ENCODE peak calls at places on chromosomes 12 and 14, in nine cellular contexts. One of them, this sample, is unnamed.

GRCh38 chr14:99267871-99268775 is 3.9 kb downstream of the BCL11B start:
- DNase-seq in adrenal gland: no peak
- DNase-seq in bronchial epithelial cell: no peak
- DNase-seq in AG04449: no peak
- DNase-seq in brain microvascular endothelial cell: no peak
- DNase-seq in astrocyte of the spinal cord: no peak
- DNase-seq in mesothelial cell of epicardium: no peak
- DNase-seq in cardiac fibroblast: no peak
- DNase-seq in upper lobe of right lung: no peak
- DNase-seq in this sample: no peak

GRCh38 chr12:94145231-94145979 is 3.0 kb upstream of the PLXNC1 start:
- DNase-seq in upper lobe of right lung: no peak
- DNase-seq in brain microvascular endothelial cell: peak
- DNase-seq in cardiac fibroblast: peak
- DNase-seq in adrenal gland: no peak
- DNase-seq in bronchial epithelial cell: peak
- DNase-seq in astrocyte of the spinal cord: peak
- DNase-seq in AG04449: no peak
- DNase-seq in mesothelial cell of epicardium: no peak
- DNase-seq in this sample: peak

GRCh38 chr14:78005325-78005724 is 164.8 kb upstream of the NRXN3 start:
- DNase-seq in upper lobe of right lung: no peak
- DNase-seq in mesothelial cell of epicardium: no peak
- DNase-seq in adrenal gland: no peak
- DNase-seq in astrocyte of the spinal cord: peak
- DNase-seq in AG04449: no peak
- DNase-seq in brain microvascular endothelial cell: peak
- DNase-seq in bronchial epithelial cell: peak
- DNase-seq in cardiac fibroblast: peak
- DNase-seq in this sample: peak

GRCh38 chr12:132474237-132474741 is 15.7 kb upstream of the FBRSL1 start:
- DNase-seq in adrenal gland: no peak
- DNase-seq in mesothelial cell of epicardium: no peak
- DNase-seq in upper lobe of right lung: no peak
- DNase-seq in cardiac fibroblast: no peak
- DNase-seq in astrocyte of the spinal cord: no peak
- DNase-seq in bronchial epithelial cell: no peak
- DNase-seq in AG04449: no peak
- DNase-seq in brain microvascular endothelial cell: no peak
- DNase-seq in this sample: no peak

GRCh38 chr12:67456281-67456918 is 187.2 kb downstream of the CAND1 start:
- DNase-seq in brain microvascular endothelial cell: peak
- DNase-seq in AG04449: peak
- DNase-seq in mesothelial cell of epicardium: no peak
- DNase-seq in adrenal gland: peak
- DNase-seq in astrocyte of the spinal cord: peak
- DNase-seq in upper lobe of right lung: no peak
- DNase-seq in cardiac fibroblast: peak
- DNase-seq in bronchial epithelial cell: peak
- DNase-seq in this sample: peak

GRCh38 chr12:108112815-108113556 is 16.1 kb upstream of the WSCD2 start:
- DNase-seq in upper lobe of right lung: no peak
- DNase-seq in adrenal gland: no peak
- DNase-seq in cardiac fibroblast: no peak
- DNase-seq in astrocyte of the spinal cord: no peak
- DNase-seq in brain microvascular endothelial cell: no peak
- DNase-seq in mesothelial cell of epicardium: no peak
- DNase-seq in bronchial epithelial cell: no peak
- DNase-seq in AG04449: no peak
- DNase-seq in this sample: no peak

GRCh38 chr12:123850246-123851134 is 88.4 kb downstream of the DNAH10 start:
- DNase-seq in bronchial epithelial cell: no peak
- DNase-seq in adrenal gland: no peak
- DNase-seq in AG04449: no peak
- DNase-seq in upper lobe of right lung: no peak
- DNase-seq in astrocyte of the spinal cord: no peak
- DNase-seq in mesothelial cell of epicardium: no peak
- DNase-seq in cardiac fibroblast: no peak
- DNase-seq in brain microvascular endothelial cell: no peak
- DNase-seq in this sample: no peak

GRCh38 chr12:40222247-40222646 is 2.5 kb upstream of the LRRK2 start:
- DNase-seq in AG04449: no peak
- DNase-seq in bronchial epithelial cell: no peak
- DNase-seq in astrocyte of the spinal cord: peak
- DNase-seq in cardiac fibroblast: no peak
- DNase-seq in adrenal gland: no peak
- DNase-seq in upper lobe of right lung: no peak
- DNase-seq in mesothelial cell of epicardium: no peak
- DNase-seq in brain microvascular endothelial cell: no peak
- DNase-seq in this sample: no peak

GRCh38 chr12:21971344-21971743 is 30.1 kb upstream of the ABCC9 start:
- DNase-seq in AG04449: no peak
- DNase-seq in upper lobe of right lung: no peak
- DNase-seq in astrocyte of the spinal cord: no peak
- DNase-seq in brain microvascular endothelial cell: no peak
- DNase-seq in adrenal gland: no peak
- DNase-seq in cardiac fibroblast: no peak
- DNase-seq in mesothelial cell of epicardium: no peak
- DNase-seq in bronchial epithelial cell: no peak
- DNase-seq in this sample: no peak

GRCh38 chr12:76085159-76085868 is 829 bp upstream of the NAP1L1 start:
- DNase-seq in cardiac fibroblast: peak
- DNase-seq in AG04449: no peak
- DNase-seq in bronchial epithelial cell: peak
- DNase-seq in mesothelial cell of epicardium: no peak
- DNase-seq in astrocyte of the spinal cord: peak
- DNase-seq in adrenal gland: peak
- DNase-seq in upper lobe of right lung: no peak
- DNase-seq in brain microvascular endothelial cell: peak
- DNase-seq in this sample: no peak

GRCh38 chr14:23669441-23669840 is 33.3 kb downstream of the DHRS2 start:
- DNase-seq in astrocyte of the spinal cord: no peak
- DNase-seq in upper lobe of right lung: no peak
- DNase-seq in adrenal gland: no peak
- DNase-seq in AG04449: no peak
- DNase-seq in mesothelial cell of epicardium: no peak
- DNase-seq in cardiac fibroblast: no peak
- DNase-seq in bronchial epithelial cell: peak
- DNase-seq in brain microvascular endothelial cell: no peak
- DNase-seq in this sample: no peak

GRCh38 chr12:119681139-119681538 is 13.2 kb downstream of the PRKAB1 start:
- DNase-seq in brain microvascular endothelial cell: no peak
- DNase-seq in cardiac fibroblast: no peak
- DNase-seq in adrenal gland: no peak
- DNase-seq in AG04449: no peak
- DNase-seq in astrocyte of the spinal cord: no peak
- DNase-seq in mesothelial cell of epicardium: no peak
- DNase-seq in bronchial epithelial cell: no peak
- DNase-seq in upper lobe of right lung: no peak
- DNase-seq in this sample: no peak

GRCh38 chr14:51302319-51303030 is 62.4 kb downstream of the TMX1 start:
- DNase-seq in mesothelial cell of epicardium: no peak
- DNase-seq in upper lobe of right lung: no peak
- DNase-seq in brain microvascular endothelial cell: no peak
- DNase-seq in cardiac fibroblast: peak
- DNase-seq in adrenal gland: no peak
- DNase-seq in AG04449: no peak
- DNase-seq in astrocyte of the spinal cord: peak
- DNase-seq in bronchial epithelial cell: no peak
- DNase-seq in this sample: no peak

GRCh38 chr12:27243006-27243405 is 1.1 kb upstream of the STK38L start:
- DNase-seq in AG04449: no peak
- DNase-seq in bronchial epithelial cell: no peak
- DNase-seq in astrocyte of the spinal cord: no peak
- DNase-seq in adrenal gland: no peak
- DNase-seq in mesothelial cell of epicardium: no peak
- DNase-seq in upper lobe of right lung: no peak
- DNase-seq in cardiac fibroblast: no peak
- DNase-seq in brain microvascular endothelial cell: no peak
- DNase-seq in this sample: no peak

GRCh38 chr12:97837401-97837800 is 374.8 kb downstream of the RMST start:
- DNase-seq in bronchial epithelial cell: peak
- DNase-seq in brain microvascular endothelial cell: no peak
- DNase-seq in adrenal gland: no peak
- DNase-seq in AG04449: no peak
- DNase-seq in upper lobe of right lung: no peak
- DNase-seq in astrocyte of the spinal cord: peak
- DNase-seq in mesothelial cell of epicardium: no peak
- DNase-seq in cardiac fibroblast: peak
- DNase-seq in this sample: peak

GRCh38 chr12:38160318-38161122 is 156.1 kb upstream of the ALG10B start:
- DNase-seq in bronchial epithelial cell: no peak
- DNase-seq in upper lobe of right lung: peak
- DNase-seq in brain microvascular endothelial cell: no peak
- DNase-seq in mesothelial cell of epicardium: no peak
- DNase-seq in astrocyte of the spinal cord: no peak
- DNase-seq in AG04449: no peak
- DNase-seq in cardiac fibroblast: no peak
- DNase-seq in adrenal gland: no peak
- DNase-seq in this sample: no peak

GRCh38 chr12:117680311-117680710 is 288.5 kb downstream of the KSR2 start:
- DNase-seq in upper lobe of right lung: no peak
- DNase-seq in brain microvascular endothelial cell: no peak
- DNase-seq in astrocyte of the spinal cord: peak
- DNase-seq in cardiac fibroblast: no peak
- DNase-seq in adrenal gland: no peak
- DNase-seq in mesothelial cell of epicardium: no peak
- DNase-seq in bronchial epithelial cell: no peak
- DNase-seq in AG04449: no peak
- DNase-seq in this sample: no peak

GRCh38 chr12:67760586-67761275 is 112.2 kb downstream of the DYRK2 start:
- DNase-seq in cardiac fibroblast: peak
- DNase-seq in bronchial epithelial cell: no peak
- DNase-seq in AG04449: no peak
- DNase-seq in astrocyte of the spinal cord: no peak
- DNase-seq in upper lobe of right lung: no peak
- DNase-seq in adrenal gland: no peak
- DNase-seq in mesothelial cell of epicardium: no peak
- DNase-seq in brain microvascular endothelial cell: no peak
- DNase-seq in this sample: no peak

GRCh38 chr12:9349888-9350885 is 142.0 kb upstream of the PZP start:
- DNase-seq in upper lobe of right lung: no peak
- DNase-seq in adrenal gland: no peak
- DNase-seq in mesothelial cell of epicardium: no peak
- DNase-seq in AG04449: no peak
- DNase-seq in astrocyte of the spinal cord: peak
- DNase-seq in cardiac fibroblast: no peak
- DNase-seq in bronchial epithelial cell: peak
- DNase-seq in brain microvascular endothelial cell: no peak
- DNase-seq in this sample: no peak

GRCh38 chr14:68947802-68948201 is 31.3 kb downstream of the ACTN1 start:
- DNase-seq in brain microvascular endothelial cell: peak
- DNase-seq in adrenal gland: peak
- DNase-seq in upper lobe of right lung: no peak
- DNase-seq in bronchial epithelial cell: no peak
- DNase-seq in mesothelial cell of epicardium: no peak
- DNase-seq in cardiac fibroblast: peak
- DNase-seq in AG04449: no peak
- DNase-seq in astrocyte of the spinal cord: no peak
- DNase-seq in this sample: no peak

DNA sequence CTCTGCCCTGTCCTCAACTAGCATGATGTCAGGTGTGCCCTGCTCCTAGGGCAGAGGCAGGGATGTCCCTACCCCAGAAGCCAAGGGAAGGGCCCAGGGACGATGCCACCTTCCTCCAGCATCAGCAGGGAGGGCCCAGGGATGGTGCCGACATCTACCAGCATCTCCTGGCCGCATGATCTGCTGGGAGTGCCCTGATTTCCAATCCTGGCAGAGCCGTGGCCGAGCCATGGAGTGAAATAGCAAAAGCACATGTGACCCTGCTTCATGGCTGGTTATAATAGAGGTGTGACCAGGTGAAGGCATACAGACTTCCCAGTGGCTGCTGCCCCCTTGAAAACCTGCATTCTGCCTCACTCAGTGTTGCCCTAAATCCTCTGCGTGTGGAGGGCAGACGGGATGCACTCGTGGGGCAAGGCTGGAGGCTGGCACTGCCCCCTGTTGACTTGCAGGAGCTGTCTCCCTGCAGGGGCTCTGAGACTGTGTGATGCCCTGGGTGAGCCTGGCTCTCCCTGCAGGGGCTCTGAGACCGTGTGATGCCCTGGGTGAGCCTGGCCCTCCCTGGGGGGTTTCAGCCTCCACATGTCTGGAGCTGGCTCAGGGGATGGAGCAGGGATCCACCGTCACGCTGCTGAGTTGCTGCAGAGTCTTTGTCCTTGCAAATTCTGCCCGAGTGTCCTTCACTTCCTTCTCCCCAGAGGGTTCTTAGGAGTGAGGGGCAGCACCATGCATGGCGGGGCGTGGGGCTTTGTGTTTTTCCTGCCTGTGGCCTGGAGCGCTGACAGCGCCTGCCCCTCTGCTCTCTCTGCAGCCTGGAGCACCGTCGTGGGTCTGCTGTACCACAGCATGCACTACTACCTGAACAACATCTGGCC is 51.7 kb downstream of the ADGRD1 start:
- DNase-seq in cardiac fibroblast: no peak
- DNase-seq in upper lobe of right lung: no peak
- DNase-seq in mesothelial cell of epicardium: no peak
- DNase-seq in brain microvascular endothelial cell: no peak
- DNase-seq in adrenal gland: no peak
- DNase-seq in astrocyte of the spinal cord: no peak
- DNase-seq in AG04449: no peak
- DNase-seq in bronchial epithelial cell: no peak
- DNase-seq in this sample: no peak
- TF ChIP-seq CTCF in cardiac fibroblast: no peak
- TF ChIP-seq CTCF in upper lobe of right lung: no peak
- TF ChIP-seq CTCF in mesothelial cell of epicardium: no peak
- TF ChIP-seq CTCF in brain microvascular endothelial cell: no peak
- TF ChIP-seq CTCF in adrenal gland: no peak
- TF ChIP-seq CTCF in astrocyte of the spinal cord: no peak
- TF ChIP-seq CTCF in AG04449: no peak
- TF ChIP-seq CTCF in bronchial epithelial cell: no peak
- TF ChIP-seq CTCF in this sample: no peak

GRCh38 chr12:55829967-55830600 is 697 bp upstream of the DNAJC14 start:
- DNase-seq in AG04449: no peak
- DNase-seq in brain microvascular endothelial cell: no peak
- DNase-seq in mesothelial cell of epicardium: no peak
- DNase-seq in upper lobe of right lung: peak
- DNase-seq in adrenal gland: peak
- DNase-seq in astrocyte of the spinal cord: no peak
- DNase-seq in cardiac fibroblast: no peak
- DNase-seq in bronchial epithelial cell: no peak
- DNase-seq in this sample: no peak
- TF ChIP-seq CTCF in AG04449: no peak
- TF ChIP-seq CTCF in brain microvascular endothelial cell: no peak
- TF ChIP-seq CTCF in mesothelial cell of epicardium: no peak
- TF ChIP-seq CTCF in upper lobe of right lung: no peak
- TF ChIP-seq CTCF in adrenal gland: no peak
- TF ChIP-seq CTCF in astrocyte of the spinal cord: no peak
- TF ChIP-seq CTCF in cardiac fibroblast: no peak
- TF ChIP-seq CTCF in bronchial epithelial cell: no peak
- TF ChIP-seq CTCF in this sample: no peak

GRCh38 chr12:29796823-29797263 is 13.1 kb upstream of the TMTC1 start:
- DNase-seq in bronchial epithelial cell: peak
- DNase-seq in AG04449: peak
- DNase-seq in brain microvascular endothelial cell: peak
- DNase-seq in mesothelial cell of epicardium: no peak
- DNase-seq in cardiac fibroblast: peak
- DNase-seq in upper lobe of right lung: no peak
- DNase-seq in adrenal gland: peak
- DNase-seq in astrocyte of the spinal cord: peak
- DNase-seq in this sample: peak
- TF ChIP-seq CTCF in bronchial epithelial cell: no peak
- TF ChIP-seq CTCF in AG04449: no peak
- TF ChIP-seq CTCF in brain microvascular endothelial cell: no peak
- TF ChIP-seq CTCF in mesothelial cell of epicardium: no peak
- TF ChIP-seq CTCF in cardiac fibroblast: no peak
- TF ChIP-seq CTCF in upper lobe of right lung: no peak
- TF ChIP-seq CTCF in adrenal gland: no peak
- TF ChIP-seq CTCF in astrocyte of the spinal cord: no peak
- TF ChIP-seq CTCF in this sample: no peak

GRCh38 chr14:59707778-59708635 is 131.4 kb upstream of the CCDC175 start:
- DNase-seq in adrenal gland: no peak
- DNase-seq in cardiac fibroblast: peak
- DNase-seq in upper lobe of right lung: no peak
- DNase-seq in brain microvascular endothelial cell: no peak
- DNase-seq in AG04449: no peak
- DNase-seq in bronchial epithelial cell: no peak
- DNase-seq in mesothelial cell of epicardium: no peak
- DNase-seq in astrocyte of the spinal cord: peak
- DNase-seq in this sample: no peak
- TF ChIP-seq CTCF in adrenal gland: no peak
- TF ChIP-seq CTCF in cardiac fibroblast: no peak
- TF ChIP-seq CTCF in upper lobe of right lung: no peak
- TF ChIP-seq CTCF in brain microvascular endothelial cell: no peak
- TF ChIP-seq CTCF in AG04449: no peak
- TF ChIP-seq CTCF in bronchial epithelial cell: no peak
- TF ChIP-seq CTCF in mesothelial cell of epicardium: no peak
- TF ChIP-seq CTCF in astrocyte of the spinal cord: peak
- TF ChIP-seq CTCF in this sample: peak